ENCODE peak calls at places on chromosomes 4 and X, in seven cellular contexts. P is IMR-90, E is mesenchymal stem cell, U is neuronal stem cell, X is mesendoderm, L is H1, W is trophoblast cell. N is an unnamed sample.

GRCh38 chr4:123444298-123444731 is 47.7 kb downstream of the SPRY1 start:
- DNase-seq in U (peak; percentile 89), L (peak; percentile 66), E (peak; percentile 78), W (no peak), X (peak; percentile 94), P (peak; percentile 56), N (peak; percentile 65)

GRCh38 chr4:17475481-17475880 is 36.4 kb downstream of the QDPR start:
- DNase-seq in E (no peak), P (peak; percentile 59), W (no peak), U (no peak), X (no peak), L (no peak), N (no peak)

GRCh38 chrX:105820247-105820646 is 2.1 kb upstream of the NRK start:
- DNase-seq in U (no peak), P (no peak), L (no peak), E (no peak), W (no peak), X (peak; percentile 33), N (peak; percentile 38)

GRCh38 chrX:150635952-150636351 is 57.2 kb upstream of the MTMR1 start:
- DNase-seq in X (no peak), E (peak; percentile 85), U (no peak), P (peak; percentile 84), L (no peak), W (no peak), N (no peak)

GRCh38 chrX:101803451-101803850 is 128.4 kb downstream of the ZMAT1 start:
- DNase-seq in L (no peak), X (no peak), W (peak; percentile 3), U (no peak), E (peak; percentile 14), P (peak; percentile 19), N (no peak)

GRCh38 chr4:102623622-102624021 is 122.5 kb downstream of the NFKB1 start:
- DNase-seq in P (peak; percentile 71), W (no peak), U (no peak), E (peak; percentile 52), X (peak; percentile 67), L (peak; percentile 54), N (peak; percentile 41)

GRCh38 chr4:91280551-91281290 is 1023.0 kb upstream of the GRID2 start:
- DNase-seq in U (no peak), W (no peak), X (no peak), E (no peak), P (no peak), L (no peak), N (no peak)

GRCh38 chrX:44935640-44936039 is 62.7 kb downstream of the KDM6A start:
- DNase-seq in P (no peak), L (no peak), U (no peak), E (no peak), X (no peak), W (peak; percentile 47), N (no peak)

GRCh38 chr4:996030-996993 is 3.1 kb upstream of the SLC26A1 start:
- DNase-seq in U (no peak), L (no peak), P (no peak), W (no peak), E (no peak), X (no peak), N (no peak)

GRCh38 chr4:996994-997374 is 3.8 kb upstream of the SLC26A1 start:
- DNase-seq in U (no peak), E (no peak), W (no peak), X (no peak), L (no peak), P (no peak), N (no peak)

GRCh38 chr4:995311-996026 is 2.3 kb upstream of the SLC26A1 start:
- DNase-seq in E (no peak), L (no peak), X (no peak), P (no peak), W (no peak), U (no peak), N (no peak)

GRCh38 chr4:998096-998691 is 5.0 kb upstream of the SLC26A1 start:
- DNase-seq in U (no peak), P (no peak), W (no peak), X (no peak), E (no peak), L (no peak), N (no peak)

DNA sequence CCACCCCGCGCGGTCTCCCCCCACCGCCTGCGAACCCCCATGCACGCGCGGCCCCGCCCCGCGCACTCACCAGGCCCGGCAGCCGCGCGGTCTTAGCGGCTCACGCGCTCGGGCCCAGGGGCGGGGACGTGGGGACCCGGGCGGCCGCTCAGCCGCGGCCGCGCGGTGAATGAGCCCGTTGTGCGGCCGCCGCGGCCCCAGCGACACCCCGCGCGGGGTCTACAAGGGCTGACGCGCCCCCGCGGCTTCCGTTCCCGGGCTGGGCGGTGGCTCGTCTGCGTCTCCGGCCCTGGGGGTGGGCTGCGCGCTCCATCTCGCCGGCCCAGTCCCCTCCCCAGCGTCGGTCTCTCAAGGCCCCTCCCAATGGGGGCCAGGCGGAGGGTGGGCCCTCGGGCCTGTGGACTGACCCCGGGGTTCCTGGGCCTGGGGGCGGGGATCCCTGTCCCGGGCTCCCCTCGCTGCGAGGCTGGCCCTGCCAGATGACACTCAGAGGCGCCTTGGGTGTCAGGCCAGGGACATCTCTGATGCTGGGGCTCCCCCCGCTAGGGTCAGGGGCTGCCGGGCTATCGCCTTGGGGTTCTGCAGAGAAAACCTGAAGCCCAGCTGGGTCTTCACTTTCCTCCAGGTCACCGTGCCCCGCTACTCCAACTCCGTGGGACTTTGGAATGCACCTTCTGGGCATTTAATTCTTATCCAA is 4.3 kb upstream of the SLC26A1 start:
- DNase-seq in L (no peak), W (no peak), U (no peak), X (no peak), E (peak; percentile 16), P (no peak), N (no peak)
- H2BK5ac ChIP-seq in L (no peak overlapping the region), W (no peak overlapping the region), U (peak overlapping the region; percentile 90), X (no peak overlapping the region), E (no peak overlapping the region), P (no peak overlapping the region), N (no peak overlapping the region)

GRCh38 chrX:27883468-27884092 is 75.8 kb downstream of the MAGEB10 start:
- DNase-seq in L (no peak), P (peak; percentile 25), W (no peak), U (peak; percentile 15), E (peak; percentile 4), X (peak; percentile 91), N (no peak)
- H2BK5ac ChIP-seq in L (no peak overlapping the region), P (no peak overlapping the region), W (no peak overlapping the region), U (no peak overlapping the region), E (no peak overlapping the region), X (no peak overlapping the region), N (no peak overlapping the region)

GRCh38 chr4:7970031-7970946 is 30.6 kb upstream of the AFAP1 start:
- DNase-seq in L (no peak), W (peak; percentile 77), P (peak; percentile 58), E (peak; percentile 70), U (no peak), X (peak; percentile 82), N (no peak)
- H2BK5ac ChIP-seq in L (peak overlapping the region; percentile 83), W (peak overlapping the region; percentile 17), P (peak overlapping the region; percentile 91), E (peak overlapping the region; percentile 83), U (peak overlapping the region; percentile 27), X (peak overlapping the region; percentile 89), N (no peak overlapping the region)

GRCh38 chr4:86174496-86174895 is 185.4 kb downstream of the MAPK10 start:
- DNase-seq in W (no peak), L (no peak), E (no peak), P (no peak), X (no peak), U (no peak), N (no peak)

GRCh38 chr4:86181585-86181984 is 178.3 kb downstream of the MAPK10 start:
- DNase-seq in P (peak; percentile 34), U (no peak), L (no peak), X (no peak), E (peak; percentile 32), W (no peak), N (no peak)

DNA sequence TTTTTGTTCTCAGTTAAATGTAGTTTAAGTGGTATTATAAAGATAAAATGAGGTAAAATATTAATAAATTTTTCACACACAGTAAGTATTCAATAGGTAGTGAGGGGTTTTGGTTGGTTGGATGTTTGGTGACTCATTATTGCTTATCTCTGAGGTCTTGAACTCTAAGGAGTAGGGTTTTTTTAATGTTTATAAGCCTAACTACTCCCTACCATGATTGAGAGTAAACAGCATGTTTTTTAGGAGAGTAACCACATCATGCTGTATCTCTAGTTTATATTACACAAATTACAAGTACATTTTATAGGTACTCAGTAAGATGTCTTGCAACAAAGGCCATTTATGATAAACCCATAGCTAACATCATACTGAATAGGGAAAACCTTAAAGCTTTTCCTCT is 181.6 kb downstream of the MAPK10 start:
- DNase-seq in W (no peak), U (no peak), E (peak; percentile 20), P (peak; percentile 32), L (no peak), X (no peak), N (no peak)
- H2BK5ac ChIP-seq in W (no peak overlapping the region), U (no peak overlapping the region), E (no peak overlapping the region), P (no peak overlapping the region), L (no peak overlapping the region), X (no peak overlapping the region), N (no peak overlapping the region)

DNA sequence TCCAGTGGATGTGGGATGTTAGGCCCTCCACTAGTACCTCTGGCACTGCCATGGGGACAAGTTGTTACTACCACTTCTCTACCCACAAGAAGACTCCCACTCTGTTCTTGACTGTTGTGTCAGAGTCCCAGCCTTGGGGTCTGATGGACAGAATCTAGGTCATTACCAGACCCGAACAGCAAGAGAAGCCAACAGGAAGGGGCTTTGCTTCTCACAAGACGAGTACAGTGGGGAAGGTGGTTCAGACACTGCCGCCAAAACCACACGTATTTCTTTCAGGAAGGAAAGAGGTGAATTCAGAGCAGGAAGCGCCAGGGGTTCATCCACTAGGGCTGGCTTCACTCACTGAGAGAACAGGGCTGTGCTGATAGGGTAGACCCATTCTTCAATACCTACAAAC is 161.3 kb upstream of the KIT start:
- DNase-seq in U (no peak), L (no peak), W (no peak), E (no peak), P (no peak), X (no peak), N (no peak)
- H2BK5ac ChIP-seq in U (no peak overlapping the region), L (no peak overlapping the region), W (peak overlapping the region; percentile 27), E (no peak overlapping the region), P (no peak overlapping the region), X (no peak overlapping the region), N (no peak overlapping the region)

DNA sequence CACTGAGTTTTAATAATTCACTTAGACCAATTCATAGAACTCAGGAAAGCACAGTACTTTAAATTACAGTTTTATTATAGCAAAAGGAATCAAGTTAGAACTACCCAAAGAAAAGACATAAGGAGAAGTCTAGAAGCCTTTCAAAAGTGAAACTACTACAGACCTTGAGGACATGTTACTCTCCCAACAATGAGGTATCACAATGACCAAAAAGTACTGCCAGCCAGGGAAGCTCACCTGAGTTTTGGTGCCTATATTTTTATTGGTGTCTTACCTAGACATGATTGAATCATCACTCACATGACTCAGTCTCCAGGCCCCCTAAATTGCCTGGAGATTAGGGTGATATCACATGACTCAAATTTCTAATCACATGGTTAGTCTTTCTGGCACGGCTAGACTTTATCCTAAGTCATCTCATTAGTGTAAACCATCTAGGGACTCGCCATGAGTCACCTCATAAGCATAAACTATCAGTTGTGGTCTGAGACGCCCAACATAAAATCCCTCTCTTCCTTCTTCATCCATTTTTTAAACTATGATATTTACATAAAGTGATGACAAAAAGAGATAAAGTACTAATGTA is 372.3 kb downstream of the TMA16 start:
- DNase-seq in W (no peak), X (peak; percentile 0), E (peak; percentile 80), L (no peak), U (no peak), P (peak; percentile 47), N (no peak)
- H2BK5ac ChIP-seq in W (no peak overlapping the region), X (no peak overlapping the region), E (no peak overlapping the region), L (no peak overlapping the region), U (no peak overlapping the region), P (no peak overlapping the region), N (no peak overlapping the region)